ENCODE peak calls at places on chromosomes 7 and 10, in six cellular contexts. Q, V, S, E, J and R are unnamed samples.
A peak's percentile ranks its signal among the peaks of the same experiment; 100 is the strongest.

GRCh38 chr7:151087247-151088018 is 1.2 kb downstream of the AGAP3 start:
- DNase-seq in S (peak; percentile 44), V (no peak), J (peak; percentile 75), E (peak; percentile 90), Q (no peak), R (peak; percentile 50)

GRCh38 chr7:30734497-30734896 is 17.4 kb upstream of the INMT start:
- DNase-seq in Q (no peak), J (no peak), V (no peak), S (no peak), E (no peak), R (no peak)

GRCh38 chr10:32929634-32930033 is 28.4 kb downstream of the ITGB1 start:
- DNase-seq in S (no peak), V (no peak), E (no peak), J (no peak), Q (no peak), R (no peak)

GRCh38 chr10:68666280-68666760 is 54.7 kb upstream of the CCAR1 start:
- DNase-seq in S (peak; percentile 16), E (no peak), V (no peak), J (no peak), Q (peak; percentile 85), R (no peak)

GRCh38 chr7:47040795-47041194 is 541.1 kb downstream of the TNS3 start:
- DNase-seq in E (no peak), J (no peak), S (peak; percentile 29), Q (no peak), V (no peak), R (no peak)

GRCh38 chr10:112080284-112080683 is 103.3 kb downstream of the GPAM start:
- DNase-seq in Q (no peak), J (no peak), V (no peak), E (no peak), S (no peak), R (no peak)

GRCh38 chr7:98281757-98282652 is 519 bp downstream of the BRI3 start:
- DNase-seq in Q (no peak), E (peak; percentile 80), V (no peak), J (no peak), S (peak; percentile 32), R (no peak)

GRCh38 chr10:80477813-80478212 is 23.7 kb downstream of the TSPAN14 start:
- DNase-seq in S (peak; percentile 81), J (no peak), Q (peak; percentile 97), V (no peak), E (no peak), R (no peak)

GRCh38 chr10:126058507-126058906 is 162.1 kb downstream of the FANK1 start:
- DNase-seq in E (peak; percentile 85), V (no peak), S (no peak), Q (no peak), J (no peak), R (no peak)

GRCh38 chr10:82736305-82736704 is 861.3 kb downstream of the NRG3 start:
- DNase-seq in Q (no peak), E (no peak), J (no peak), S (no peak), V (no peak), R (no peak)

GRCh38 chr10:88472540-88472939 is 110.6 kb downstream of the RNLS start:
- DNase-seq in J (no peak), E (no peak), Q (no peak), S (no peak), V (no peak), R (no peak)

GRCh38 chr10:32377458-32378370 is 30.8 kb upstream of the EPC1 start:
- DNase-seq in V (no peak), J (peak; percentile 25), E (peak; percentile 37), S (peak; percentile 79), Q (peak; percentile 44), R (no peak)

GRCh38 chr7:130149575-130150139 is 55.5 kb downstream of the TMEM209 start:
- DNase-seq in V (no peak), S (no peak), J (no peak), E (no peak), Q (no peak), R (no peak)

GRCh38 chr7:135362871-135363270 is 129.2 kb downstream of the STRA8 start:
- DNase-seq in S (no peak), E (no peak), Q (no peak), V (no peak), J (no peak), R (no peak)
- TF ChIP-seq CTCF in S (no peak), E (peak; percentile 33), Q (peak; percentile 3), V (no peak), J (peak; percentile 16), R (no peak)

DNA sequence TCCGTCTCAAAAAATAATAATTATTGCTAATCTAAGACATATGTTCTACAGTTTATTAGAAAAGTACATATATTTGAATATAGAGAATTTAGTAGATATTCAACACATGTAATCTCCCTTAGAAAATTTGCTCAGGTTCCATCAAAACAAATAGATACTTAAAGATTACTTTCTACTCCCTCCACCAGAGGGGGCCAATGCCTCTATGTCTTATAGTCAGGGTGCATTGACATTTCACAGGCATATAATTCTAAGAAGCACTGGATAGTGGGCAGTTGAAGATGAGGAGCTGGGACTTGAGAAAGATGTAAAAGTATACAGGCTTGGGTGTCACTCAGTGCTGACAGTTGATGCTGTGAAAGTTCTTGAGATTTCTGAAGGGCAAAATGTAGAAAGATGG is 301.6 kb upstream of the HPS1 start:
- DNase-seq in S (peak; percentile 13), E (peak; percentile 24), Q (peak; percentile 40), V (no peak), J (peak; percentile 64), R (no peak)
- TF ChIP-seq CTCF in S (no peak), E (peak; percentile 22), Q (peak; percentile 9), V (no peak), J (peak; percentile 32), R (no peak)

DNA sequence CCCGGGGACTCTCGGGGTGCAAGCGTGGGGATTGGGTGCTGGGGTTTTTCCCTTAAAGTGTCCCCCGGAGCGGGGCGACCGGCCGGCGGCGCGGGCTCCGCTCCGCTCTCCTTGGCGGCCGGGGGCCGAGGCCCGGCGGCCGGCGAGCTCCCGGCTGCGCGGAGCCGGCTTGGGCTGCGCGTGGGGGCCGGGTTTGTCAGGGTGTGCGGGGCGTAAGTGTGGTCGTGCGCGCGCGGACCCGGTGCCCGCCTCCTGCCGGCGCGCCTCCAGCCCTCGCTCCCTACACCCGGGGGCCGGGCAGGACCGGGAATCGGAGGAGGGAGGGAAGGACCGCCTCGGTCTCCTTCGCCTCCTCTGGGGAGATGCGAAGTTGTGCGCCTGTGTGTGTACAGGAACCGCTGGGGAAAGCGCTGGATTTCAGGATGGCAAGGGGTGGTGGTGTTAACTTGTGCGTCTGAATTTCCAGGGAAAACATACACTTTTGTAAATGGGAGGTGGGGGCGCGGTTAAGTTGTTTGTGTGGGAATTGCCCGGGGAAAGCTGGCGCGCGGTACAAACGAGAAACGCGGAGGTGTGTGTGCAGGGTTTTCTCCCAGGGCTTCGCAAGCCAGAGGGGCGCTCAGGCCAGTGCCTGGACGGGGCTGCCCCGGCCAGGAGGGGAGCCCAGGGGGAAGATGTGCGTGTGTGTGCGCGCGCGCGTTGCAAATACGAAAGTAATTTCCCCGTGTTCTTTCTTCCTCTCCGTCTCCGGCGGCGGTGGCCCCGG is 742 bp downstream of the ZMIZ1 start:
- DNase-seq in V (no peak), E (peak; percentile 73), Q (no peak), S (peak; percentile 63), J (peak; percentile 46), R (peak; percentile 40)
- TF ChIP-seq CTCF in V (no peak), E (no peak), Q (no peak), S (no peak), J (no peak), R (no peak)

GRCh38 chr7:946256-946996 is 8.1 kb downstream of the ADAP1 start:
- DNase-seq in Q (no peak), J (no peak), V (no peak), S (no peak), E (no peak), R (no peak)

GRCh38 chr7:951881-952547 is 2.5 kb downstream of the ADAP1 start:
- DNase-seq in S (no peak), Q (no peak), E (peak; percentile 30), V (no peak), J (no peak), R (no peak)

GRCh38 chr7:952548-953441 is 1.7 kb downstream of the ADAP1 start:
- DNase-seq in S (no peak), Q (no peak), V (no peak), J (no peak), E (peak; percentile 35), R (no peak)

GRCh38 chr7:947391-948210 is 6.9 kb downstream of the ADAP1 start:
- DNase-seq in S (no peak), E (peak; percentile 38), V (no peak), J (no peak), Q (no peak), R (no peak)

GRCh38 chr7:949021-949934 is 5.2 kb downstream of the ADAP1 start:
- DNase-seq in Q (no peak), V (no peak), J (no peak), S (no peak), E (peak; percentile 29), R (no peak)
- TF ChIP-seq CTCF in Q (no peak), V (no peak), J (no peak), S (no peak), E (no peak), R (no peak)

DNA sequence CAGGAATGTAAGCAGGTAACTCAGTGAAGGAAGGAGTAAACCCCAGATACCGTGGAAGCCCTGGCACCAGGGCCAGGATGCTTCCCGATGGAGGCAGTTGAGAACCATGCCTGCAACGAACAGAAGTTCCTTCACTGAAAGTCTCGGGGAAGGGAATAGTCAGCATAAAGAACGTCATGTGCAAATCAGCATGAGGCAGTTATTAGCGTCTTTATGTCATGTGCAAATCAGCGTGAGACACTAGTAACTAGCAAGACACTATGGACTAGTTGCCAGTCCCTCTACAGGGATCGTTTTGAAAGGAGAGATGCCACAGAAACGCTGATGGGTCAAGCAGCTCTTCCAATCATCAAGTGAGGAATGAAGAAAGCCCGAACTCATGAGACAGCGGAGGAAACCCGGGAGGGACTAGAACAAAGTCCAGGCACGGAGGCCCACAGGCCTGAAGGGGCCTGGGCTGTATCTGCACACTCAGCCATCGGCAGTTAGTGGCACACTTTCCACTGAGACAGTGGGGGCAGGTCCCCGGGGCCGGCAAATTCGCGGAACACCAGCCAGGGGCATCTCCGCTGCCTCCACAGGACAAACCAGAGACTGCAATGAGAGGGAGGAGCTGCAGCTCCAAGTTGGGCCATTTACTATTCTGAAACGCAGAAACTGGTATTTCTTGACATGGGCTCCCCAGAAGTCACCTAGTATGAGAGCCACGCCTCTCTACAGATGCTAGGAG is 109.6 kb downstream of the SFMBT2 start:
- DNase-seq in S (no peak), J (peak; percentile 9), E (peak; percentile 57), Q (no peak), V (no peak), R (no peak)
- TF ChIP-seq CTCF in S (no peak), J (peak; percentile 33), E (no peak), Q (no peak), V (no peak), R (no peak)

GRCh38 chr7:11486271-11486670 is 345.7 kb downstream of the THSD7A start:
- DNase-seq in V (no peak), E (no peak), S (peak; percentile 22), Q (no peak), J (no peak), R (no peak)
- TF ChIP-seq CTCF in V (no peak), E (no peak), S (no peak), Q (no peak), J (peak; percentile 4), R (no peak)